ENCODE peak calls at places on chromosomes 5 and 9, in eight cellular contexts. V, C, Z, A, Q, D, H and X are unnamed samples.

GRCh38 chr5:53557386-53557785 is 3.1 kb upstream of the NDUFS4 start:
- DNase-seq in V (no peak), C (no peak), Z (no peak), A (no peak), Q (no peak), D (no peak), H (no peak), X (no peak)

GRCh38 chr9:72440383-72440782 is 75.4 kb upstream of the ZFAND5 start:
- DNase-seq in V (no peak), C (no peak), Z (no peak), A (no peak), Q (no peak), D (no peak), H (no peak), X (no peak)

GRCh38 chr5:125228358-125228757 is 481.9 kb upstream of the ZNF608 start:
- DNase-seq in V (no peak), C (no peak), Z (no peak), A (no peak), Q (no peak), D (no peak), H (no peak), X (no peak)

GRCh38 chr5:74304536-74304935 is 336.0 kb downstream of the ENC1 start:
- DNase-seq in V (no peak), C (no peak), Z (no peak), A (no peak), Q (no peak), D (no peak), H (no peak), X (no peak)

GRCh38 chr5:53884411-53884810 is 324.0 kb downstream of the NDUFS4 start:
- DNase-seq in V (no peak), C (peak), Z (no peak), A (no peak), Q (no peak), D (no peak), H (no peak), X (no peak)

GRCh38 chr9:76203373-76203772 is 190.9 kb downstream of the RFK start:
- DNase-seq in V (peak), C (no peak), Z (no peak), A (peak), Q (peak), D (no peak), H (no peak), X (no peak)

GRCh38 chr5:169914766-169915165 is 65.5 kb downstream of the INSYN2B start:
- DNase-seq in V (peak), C (peak), Z (peak), A (no peak), Q (peak), D (no peak), H (peak), X (peak)

GRCh38 chr5:59587489-59588337 is 305.8 kb downstream of the PDE4D start:
- DNase-seq in V (no peak), C (peak), Z (peak), A (peak), Q (peak), D (peak), H (peak), X (no peak)

GRCh38 chr9:110777201-110777842 is 108.7 kb downstream of the MUSK start:
- DNase-seq in V (no peak), C (no peak), Z (no peak), A (no peak), Q (no peak), D (no peak), H (no peak), X (no peak)

GRCh38 chr9:108234811-108235210 is 621.0 kb downstream of the ACTL7B start:
- DNase-seq in V (no peak), C (no peak), Z (no peak), A (no peak), Q (no peak), D (no peak), H (no peak), X (no peak)

GRCh38 chr5:125026900-125027731 is 280.7 kb upstream of the ZNF608 start:
- DNase-seq in V (no peak), C (no peak), Z (no peak), A (no peak), Q (no peak), D (no peak), H (no peak), X (no peak)

GRCh38 chr9:114140401-114140800 is 14.9 kb upstream of the COL27A1 start:
- DNase-seq in V (no peak), C (no peak), Z (no peak), A (no peak), Q (no peak), D (no peak), H (no peak), X (no peak)

GRCh38 chr9:84271004-84271886 is 69.3 kb downstream of the SLC28A3 start:
- DNase-seq in V (peak), C (peak), Z (peak), A (no peak), Q (peak), D (peak), H (peak), X (no peak)

GRCh38 chr5:115857621-115858349 is 16.1 kb downstream of the AP3S1 start:
- DNase-seq in V (no peak), C (no peak), Z (no peak), A (no peak), Q (no peak), D (no peak), H (no peak), X (peak)

GRCh38 chr9:91164724-91165520 is 196.8 kb downstream of the AUH start:
- DNase-seq in V (no peak), C (peak), Z (peak), A (peak), Q (peak), D (peak), H (peak), X (peak)

GRCh38 chr5:140261403-140262171 is 41.3 kb downstream of the PFDN1 start:
- DNase-seq in V (peak), C (no peak), Z (peak), A (no peak), Q (peak), D (peak), H (peak), X (peak)

GRCh38 chr5:141192110-141192725 is at the start of gene PCDHB10:
- DNase-seq in V (no peak), C (peak), Z (no peak), A (no peak), Q (peak), D (no peak), H (no peak), X (no peak)

GRCh38 chr9:34375901-34376595 is 650 bp downstream of the MYORG start:
- DNase-seq in V (peak), C (peak), Z (peak), A (peak), Q (peak), D (peak), H (no peak), X (peak)

GRCh38 chr9:116471093-116471906 is 215.8 kb upstream of the TRIM32 start:
- DNase-seq in V (peak), C (peak), Z (peak), A (no peak), Q (peak), D (peak), H (no peak), X (no peak)

GRCh38 chr5:142697846-142698245 is 12.0 kb upstream of the FGF1 start:
- DNase-seq in V (peak), C (no peak), Z (peak), A (no peak), Q (peak), D (peak), H (no peak), X (no peak)

GRCh38 chr9:93207860-93208734 is 24.2 kb downstream of the WNK2 start:
- DNase-seq in V (no peak), C (no peak), Z (no peak), A (peak), Q (no peak), D (no peak), H (no peak), X (no peak)

GRCh38 chr5:157564149-157564711 is 11.3 kb downstream of the ADAM19 start:
- DNase-seq in V (no peak), C (peak), Z (no peak), A (no peak), Q (no peak), D (peak), H (no peak), X (no peak)

GRCh38 chr5:134432677-134433359 is 21.1 kb upstream of the CDKN2AIPNL start:
- DNase-seq in V (no peak), C (peak), Z (no peak), A (no peak), Q (no peak), D (no peak), H (peak), X (no peak)

GRCh38 chr9:121690316-121690715 is 38.9 kb downstream of the DAB2IP start:
- DNase-seq in V (no peak), C (peak), Z (peak), A (no peak), Q (no peak), D (no peak), H (no peak), X (no peak)

GRCh38 chr9:135604437-135605237 is 34.7 kb downstream of the GLT6D1 start:
- DNase-seq in V (peak), C (no peak), Z (peak), A (peak), Q (peak), D (peak), H (no peak), X (no peak)

GRCh38 chr9:9352877-9353481 is 1259.8 kb downstream of the PTPRD start:
- DNase-seq in V (no peak), C (no peak), Z (no peak), A (no peak), Q (peak), D (no peak), H (no peak), X (no peak)

GRCh38 chr9:137365056-137365455 is 57.9 kb downstream of the EXD3 start:
- DNase-seq in V (no peak), C (no peak), Z (no peak), A (no peak), Q (no peak), D (peak), H (no peak), X (no peak)

GRCh38 chr5:34652916-34653315 is 3.2 kb upstream of the RAI14 start:
- DNase-seq in V (no peak), C (no peak), Z (no peak), A (no peak), Q (no peak), D (no peak), H (no peak), X (no peak)

GRCh38 chr9:7976856-7977255 is 177.3 kb upstream of the DMAC1 start:
- DNase-seq in V (no peak), C (no peak), Z (no peak), A (no peak), Q (no peak), D (no peak), H (no peak), X (no peak)

GRCh38 chr5:142847898-142848790 is 78.0 kb downstream of the ARHGAP26 start:
- DNase-seq in V (no peak), C (no peak), Z (no peak), A (no peak), Q (no peak), D (no peak), H (no peak), X (no peak)

GRCh38 chr9:115042781-115043509 is 75.0 kb downstream of the TNC start:
- DNase-seq in V (no peak), C (no peak), Z (no peak), A (no peak), Q (no peak), D (no peak), H (no peak), X (no peak)

GRCh38 chr5:111075520-111075919 is 4.0 kb downstream of the TSLP start:
- DNase-seq in V (no peak), C (no peak), Z (no peak), A (no peak), Q (no peak), D (no peak), H (no peak), X (peak)

DNA sequence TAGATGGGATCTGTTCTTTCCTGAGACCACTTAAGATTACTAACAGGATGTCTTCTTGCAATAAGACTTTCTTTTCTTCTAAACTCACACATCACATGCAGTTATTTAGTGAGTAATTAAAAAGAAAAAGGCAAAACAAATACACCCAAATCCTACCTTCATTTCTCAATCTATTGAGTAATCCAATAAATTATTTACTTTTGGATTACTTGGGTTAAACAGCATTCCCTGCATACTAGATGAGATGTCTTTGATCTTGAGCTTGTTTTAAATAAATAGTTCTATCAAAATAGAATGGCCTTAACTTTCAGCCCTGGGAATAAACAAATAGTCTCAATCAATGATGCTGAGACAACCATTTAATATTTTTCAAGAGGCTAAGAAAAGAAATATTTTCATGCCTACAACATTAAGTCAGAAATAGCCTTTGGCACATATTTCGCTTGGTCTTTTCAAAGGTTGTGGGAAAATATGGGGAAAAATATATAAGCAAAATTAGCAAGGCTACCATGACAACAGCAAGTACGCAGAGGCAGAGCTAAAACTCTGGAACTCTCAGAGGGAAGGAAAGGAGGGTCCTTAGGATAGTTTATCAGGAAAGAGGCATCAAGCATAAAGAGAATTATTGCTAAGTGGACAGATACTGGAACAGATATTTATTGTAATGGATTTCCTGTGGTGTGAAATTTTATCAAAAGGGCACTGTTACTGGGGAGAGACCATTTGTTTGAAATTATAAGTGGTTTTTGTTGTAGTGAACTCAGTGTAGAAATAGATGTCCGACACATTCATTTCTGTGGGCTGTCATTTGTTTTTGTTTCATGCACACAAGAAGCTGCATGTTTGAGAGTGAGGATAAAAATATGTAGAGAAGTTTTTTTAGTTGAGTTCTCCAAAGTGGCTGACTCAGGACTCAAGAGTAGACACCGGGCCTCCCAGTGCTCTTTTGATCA is 70.2 kb upstream of the CDH6 start:
- DNase-seq in V (no peak), C (no peak), Z (no peak), A (no peak), Q (no peak), D (no peak), H (no peak), X (no peak)
- H3K27ac ChIP-seq in V (no peak), C (no peak), Z (no peak), A (no peak), Q (no peak), D (peak), H (no peak), X (no peak)

GRCh38 chr9:37944266-37944650 is 40.3 kb upstream of the SLC25A51 start:
- DNase-seq in V (no peak), C (no peak), Z (no peak), A (no peak), Q (no peak), D (no peak), H (no peak), X (no peak)
- H3K27ac ChIP-seq in V (no peak), C (no peak), Z (no peak), A (peak), Q (peak), D (no peak), H (no peak), X (peak)

GRCh38 chr5:122077451-122078115 is 476 bp downstream of the LOX start:
- DNase-seq in V (peak), C (peak), Z (no peak), A (peak), Q (peak), D (no peak), H (no peak), X (peak)
- H3K27ac ChIP-seq in V (peak), C (no peak), Z (peak), A (peak), Q (no peak), D (peak), H (no peak), X (peak)

DNA sequence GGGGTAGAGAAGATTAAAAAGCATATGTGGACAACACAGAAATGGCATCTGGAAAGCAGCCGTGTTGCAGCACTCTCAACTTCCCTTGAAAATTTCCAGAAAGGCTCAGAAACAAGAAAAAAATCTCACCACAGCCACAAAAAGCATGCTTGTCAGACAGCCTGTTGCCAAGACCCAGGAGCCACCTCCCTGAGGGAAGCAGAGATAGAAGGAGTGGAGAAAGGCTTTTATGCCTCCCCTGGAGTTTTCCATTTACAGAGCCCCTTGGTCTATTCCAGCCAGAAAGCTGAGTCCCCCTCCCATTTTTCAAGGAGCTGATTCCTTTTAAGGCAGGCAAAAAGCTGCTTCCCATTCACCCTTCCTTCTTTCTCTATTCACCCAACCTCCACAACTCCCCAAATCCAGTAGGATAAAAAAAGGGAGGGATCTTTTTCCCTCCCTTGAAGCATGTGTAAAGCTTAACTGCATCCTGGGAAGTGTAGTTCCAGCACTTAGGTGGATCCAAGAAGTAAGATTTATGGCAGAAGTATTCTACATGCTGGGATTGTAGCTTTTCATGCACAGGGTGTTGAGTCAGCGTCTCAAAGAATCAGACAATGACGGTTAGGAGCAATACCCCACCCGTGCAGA is 37.1 kb upstream of the PALM2AKAP2 start:
- DNase-seq in V (no peak), C (no peak), Z (no peak), A (no peak), Q (no peak), D (peak), H (no peak), X (no peak)
- H3K27ac ChIP-seq in V (no peak), C (no peak), Z (peak), A (no peak), Q (no peak), D (peak), H (no peak), X (no peak)

GRCh38 chr5:1834721-1835425 is 33.7 kb downstream of the NDUFS6 start:
- DNase-seq in V (no peak), C (no peak), Z (no peak), A (peak), Q (no peak), D (no peak), H (no peak), X (no peak)
- H3K27ac ChIP-seq in V (no peak), C (no peak), Z (no peak), A (no peak), Q (no peak), D (no peak), H (no peak), X (no peak)

DNA sequence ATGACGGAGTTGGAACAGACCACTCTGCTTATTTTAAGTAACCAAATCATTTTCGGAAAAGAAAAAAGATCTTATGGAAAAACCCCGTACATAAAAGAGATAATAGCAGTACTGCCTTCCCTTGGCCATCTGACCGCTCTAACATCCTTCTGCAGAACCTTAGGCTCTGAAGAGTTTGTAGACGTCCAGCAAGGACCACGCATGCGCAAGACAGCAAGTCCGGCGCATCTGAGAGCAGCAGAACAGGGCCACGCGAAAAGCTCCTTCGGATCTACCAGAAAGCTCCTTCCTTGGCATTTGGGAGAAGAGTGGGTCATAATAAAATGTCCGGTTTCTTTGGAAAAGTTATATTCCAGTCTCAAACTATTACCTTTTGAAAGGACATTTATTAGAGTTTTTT is 26.8 kb downstream of the PAX5 start:
- DNase-seq in V (no peak), C (no peak), Z (no peak), A (no peak), Q (no peak), D (no peak), H (no peak), X (no peak)
- H3K27ac ChIP-seq in V (no peak), C (no peak), Z (no peak), A (no peak), Q (no peak), D (no peak), H (no peak), X (no peak)

DNA sequence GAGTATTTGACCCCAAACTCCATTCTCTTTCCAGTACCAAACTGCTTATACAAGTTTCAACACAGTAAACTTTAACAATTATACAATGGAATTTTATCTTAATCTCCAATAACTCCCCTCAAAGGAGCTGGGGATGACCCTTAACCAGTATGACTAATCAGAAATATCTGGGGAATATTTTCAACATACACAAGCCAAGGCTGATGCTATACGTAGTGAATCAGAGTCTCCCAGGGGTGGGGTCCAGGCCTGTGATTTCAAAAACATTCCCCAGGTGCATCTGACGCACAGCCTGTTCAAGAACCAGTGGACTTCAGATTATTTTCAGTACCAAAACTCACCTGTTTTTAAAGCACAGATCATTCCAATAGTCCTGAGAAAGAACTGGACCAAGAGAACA is 11.8 kb upstream of the SEMA5A start:
- DNase-seq in V (no peak), C (no peak), Z (no peak), A (no peak), Q (no peak), D (no peak), H (no peak), X (peak)
- H3K27ac ChIP-seq in V (no peak), C (no peak), Z (no peak), A (no peak), Q (no peak), D (no peak), H (no peak), X (no peak)

DNA sequence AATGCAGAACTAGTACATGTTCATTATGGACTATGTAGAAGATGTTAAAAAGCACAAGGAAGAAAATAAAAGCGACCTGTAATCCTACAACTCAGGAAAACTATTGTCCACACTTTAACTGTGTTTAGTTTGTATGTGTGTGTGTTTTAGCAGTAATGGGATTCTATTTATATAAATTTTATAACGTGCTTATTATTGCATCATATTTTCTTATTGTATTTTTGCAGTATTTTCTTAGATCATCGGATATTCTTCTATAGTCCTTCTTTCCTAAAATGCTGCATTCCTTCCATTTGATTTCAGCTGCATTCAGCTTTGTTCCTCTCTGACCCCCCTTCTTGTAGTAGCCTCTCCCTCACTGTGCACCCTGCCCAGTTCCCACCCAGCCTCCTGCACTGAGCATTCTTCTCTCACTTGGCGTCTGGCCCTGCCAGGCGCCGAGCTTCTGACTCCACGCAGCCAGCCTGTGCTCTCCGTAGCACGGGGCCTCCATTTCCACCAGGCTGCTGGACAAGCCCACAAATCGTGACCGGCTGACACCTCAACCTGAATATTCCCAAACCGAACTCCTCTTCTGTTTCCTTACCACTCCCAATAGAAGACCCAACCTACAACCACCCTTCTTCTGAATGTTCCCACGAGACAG is 39.9 kb downstream of the MVB12B start:
- DNase-seq in V (no peak), C (no peak), Z (peak), A (no peak), Q (no peak), D (no peak), H (peak), X (no peak)
- H3K27ac ChIP-seq in V (no peak), C (peak), Z (peak), A (peak), Q (no peak), D (no peak), H (peak), X (no peak)

GRCh38 chr5:120446068-120446492 is 18.0 kb upstream of the PRR16 start:
- DNase-seq in V (peak), C (no peak), Z (no peak), A (no peak), Q (no peak), D (no peak), H (no peak), X (peak)
- H3K27ac ChIP-seq in V (no peak), C (no peak), Z (peak), A (no peak), Q (no peak), D (peak), H (no peak), X (no peak)